ENCODE peak calls at places on chromosomes 13 and 19, in six cellular contexts. P is astrocyte of the spinal cord; U is CD4-positive, alpha-beta T cell; L is breast epithelium; F is cardiac muscle cell; Z is HFFc6. K is an unnamed sample.

GRCh38 chr13:19153782-19154450 is 27.7 kb downstream of the TUBA3C start:
- DNase-seq in P (no peak), L (no peak), F (no peak), U (no peak), Z (no peak), K (no peak)

GRCh38 chr19:6424190-6424938 is at the start of gene KHSRP:
- DNase-seq in Z (no peak), P (no peak), F (peak; percentile 52), U (peak; percentile 38), L (no peak), K (no peak)

GRCh38 chr19:1882089-1882785 is 3.1 kb downstream of the ABHD17A start:
- DNase-seq in Z (no peak), P (no peak), F (peak; percentile 43), L (no peak), U (peak; percentile 76), K (no peak)

GRCh38 chr13:52994865-52995264 is 33.7 kb upstream of the OLFM4 start:
- DNase-seq in U (no peak), P (no peak), F (no peak), Z (no peak), L (no peak), K (no peak)

GRCh38 chr13:75946746-75947397 is 310.7 kb downstream of the LMO7 start:
- DNase-seq in U (no peak), Z (no peak), L (no peak), F (no peak), P (no peak), K (no peak)

GRCh38 chr13:106917673-106918652 is 350.0 kb upstream of the ARGLU1 start:
- DNase-seq in U (peak; percentile 55), P (peak; percentile 81), Z (peak; percentile 35), L (peak; percentile 77), F (peak; percentile 81), K (peak; percentile 36)

GRCh38 chr13:23469901-23470525 is 36.5 kb upstream of the SACS start:
- DNase-seq in F (no peak), P (peak; percentile 38), L (no peak), Z (peak; percentile 91), U (no peak), K (peak; percentile 70)

GRCh38 chr19:18659281-18660050 is 22.6 kb downstream of the KLHL26 start:
- DNase-seq in Z (no peak), F (no peak), U (no peak), P (no peak), L (no peak), K (no peak)

GRCh38 chr13:88896466-88896865 is 1225.3 kb downstream of the SLITRK5 start:
- DNase-seq in L (no peak), Z (no peak), U (no peak), P (no peak), F (no peak), K (no peak)

DNA sequence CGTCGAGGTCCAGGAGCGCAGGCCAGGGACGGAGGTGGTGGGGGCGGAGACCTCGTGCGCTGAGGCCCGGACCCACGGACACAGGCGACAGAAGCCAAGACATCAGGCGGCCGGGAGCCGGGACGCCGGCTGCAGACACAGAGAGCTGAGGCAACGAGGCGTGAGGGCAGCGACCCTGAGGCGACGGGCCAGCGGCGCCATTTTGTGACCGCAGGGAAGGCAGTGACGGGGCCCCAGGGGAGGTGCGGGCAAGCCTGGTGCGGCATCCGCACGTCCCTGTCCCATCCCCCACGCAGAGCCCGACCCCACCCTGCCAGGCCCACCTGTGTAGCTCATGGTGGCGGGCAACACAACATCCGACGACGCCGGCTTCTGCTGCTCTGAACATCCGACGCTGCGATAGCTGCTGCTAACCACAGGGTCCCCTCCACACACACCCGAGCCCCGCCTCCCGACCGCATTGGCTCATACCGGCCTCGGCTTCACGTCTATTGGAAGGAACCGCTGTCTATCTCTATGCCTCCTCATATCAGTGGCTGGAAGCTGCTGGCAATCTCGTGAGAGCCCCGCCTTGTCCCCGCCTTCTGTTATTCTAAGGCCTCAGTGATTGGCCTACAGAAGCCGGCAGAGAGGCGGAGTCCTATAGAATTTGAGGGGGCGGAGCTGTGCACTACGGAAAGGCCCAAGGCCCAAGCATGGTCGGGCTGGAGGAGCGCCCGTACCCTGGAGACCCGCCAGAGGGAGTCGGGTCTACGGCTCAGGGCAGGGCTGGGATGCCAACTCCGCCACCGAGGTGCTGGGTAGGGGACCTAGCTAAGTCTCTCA is at the start of gene AKAP8L:
- DNase-seq in Z (peak; percentile 100), L (peak; percentile 98), U (peak; percentile 96), P (peak; percentile 100), F (peak; percentile 99), K (peak; percentile 100)
- TF ChIP-seq CTCF in Z (peak; percentile 79), L (peak; percentile 37), U (peak; percentile 85), P (peak; percentile 74), F (peak; percentile 61), K (peak; percentile 48)

DNA sequence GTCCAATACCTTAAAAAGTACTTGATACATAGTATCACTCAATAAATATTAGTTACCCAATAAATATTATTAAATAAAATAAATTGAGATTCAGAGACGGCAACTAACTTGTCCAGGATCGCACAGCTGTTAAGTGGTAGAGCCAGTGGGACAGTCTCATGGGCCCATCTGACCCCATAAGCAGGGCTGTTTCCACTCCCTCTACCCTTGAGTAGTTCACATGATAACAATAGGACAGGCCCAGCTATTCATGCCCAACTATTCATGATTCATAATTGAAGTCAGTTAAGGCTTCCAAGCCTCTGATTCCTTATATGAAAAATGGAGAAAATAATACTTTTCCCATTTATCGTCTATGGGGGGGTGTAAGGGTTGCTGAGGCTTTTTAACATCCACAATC is 78.2 kb downstream of the C13orf42 start:
- DNase-seq in Z (no peak), P (no peak), F (no peak), L (no peak), U (no peak), K (no peak)
- TF ChIP-seq CTCF in Z (no peak), P (no peak), F (no peak), L (no peak), U (no peak), K (no peak)

GRCh38 chr19:8017808-8018207 is 12.4 kb upstream of the ELAVL1 start:
- DNase-seq in F (no peak), U (peak; percentile 27), Z (no peak), P (no peak), L (no peak), K (no peak)
- TF ChIP-seq CTCF in F (peak; percentile 17), U (no peak), Z (no peak), P (no peak), L (no peak), K (no peak)

GRCh38 chr19:41265376-41266153 is 1.4 kb downstream of the HNRNPUL1 start:
- DNase-seq in L (peak; percentile 55), P (peak; percentile 28), Z (no peak), F (peak; percentile 43), U (no peak), K (no peak)

GRCh38 chr19:41264581-41265375 is 606 bp downstream of the HNRNPUL1 start:
- DNase-seq in L (peak; percentile 56), F (peak; percentile 53), Z (no peak), P (peak; percentile 14), U (peak; percentile 58), K (no peak)

GRCh38 chr19:41263042-41263849 is 926 bp upstream of the HNRNPUL1 start:
- DNase-seq in L (peak; percentile 66), U (peak; percentile 81), F (peak; percentile 76), Z (peak; percentile 82), P (peak; percentile 64), K (peak; percentile 47)

GRCh38 chr19:41261474-41262190 is 2.5 kb upstream of the HNRNPUL1 start:
- DNase-seq in L (no peak), P (no peak), U (peak; percentile 30), F (no peak), Z (no peak), K (no peak)

DNA sequence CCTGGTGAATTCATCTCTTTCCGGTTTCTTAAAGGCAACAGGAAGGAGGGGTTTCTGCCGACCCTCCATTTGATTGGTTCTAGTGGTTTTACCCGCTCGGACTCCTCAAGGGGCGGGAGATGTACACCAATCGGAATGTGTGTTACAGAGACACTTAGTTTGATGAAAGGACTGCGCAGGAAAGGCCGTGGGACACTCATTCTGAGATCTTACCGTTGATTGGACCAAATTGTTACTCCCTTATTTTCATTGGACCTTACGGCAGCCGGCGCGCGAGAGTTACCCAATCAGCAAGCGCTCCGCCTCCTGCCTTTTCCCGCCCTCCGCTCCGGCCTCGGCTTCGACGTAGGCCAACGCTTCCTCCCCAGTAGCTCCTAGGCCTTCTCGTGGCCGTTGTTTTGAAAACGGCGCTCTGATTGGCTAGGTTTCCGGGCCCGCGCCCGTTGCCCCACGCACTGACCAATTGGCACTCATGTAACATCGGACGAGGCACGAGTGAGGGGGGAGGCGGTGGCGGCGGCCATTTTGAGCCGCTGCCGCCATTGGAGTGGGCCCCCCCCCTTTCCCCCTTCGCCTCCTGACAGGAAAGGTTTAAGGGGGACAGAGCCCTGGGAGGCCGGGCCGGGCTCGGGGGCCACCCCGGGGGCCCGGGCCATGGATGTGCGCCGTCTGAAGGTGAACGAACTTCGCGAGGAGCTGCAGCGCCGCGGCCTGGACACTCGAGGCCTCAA is at the start of gene HNRNPUL1:
- DNase-seq in Z (peak; percentile 100), F (peak; percentile 99), U (peak; percentile 99), L (peak; percentile 100), P (peak; percentile 100), K (peak; percentile 100)
- TF ChIP-seq CTCF in Z (peak; percentile 64), F (peak; percentile 36), U (no peak), L (peak; percentile 37), P (peak; percentile 32), K (peak; percentile 28)

GRCh38 chr13:44404261-44405139 is 30.9 kb downstream of the SERP2 start:
- DNase-seq in Z (no peak), U (no peak), L (peak; percentile 60), F (no peak), P (no peak), K (no peak)
- TF ChIP-seq CTCF in Z (no peak), U (no peak), L (no peak), F (no peak), P (no peak), K (no peak)

DNA sequence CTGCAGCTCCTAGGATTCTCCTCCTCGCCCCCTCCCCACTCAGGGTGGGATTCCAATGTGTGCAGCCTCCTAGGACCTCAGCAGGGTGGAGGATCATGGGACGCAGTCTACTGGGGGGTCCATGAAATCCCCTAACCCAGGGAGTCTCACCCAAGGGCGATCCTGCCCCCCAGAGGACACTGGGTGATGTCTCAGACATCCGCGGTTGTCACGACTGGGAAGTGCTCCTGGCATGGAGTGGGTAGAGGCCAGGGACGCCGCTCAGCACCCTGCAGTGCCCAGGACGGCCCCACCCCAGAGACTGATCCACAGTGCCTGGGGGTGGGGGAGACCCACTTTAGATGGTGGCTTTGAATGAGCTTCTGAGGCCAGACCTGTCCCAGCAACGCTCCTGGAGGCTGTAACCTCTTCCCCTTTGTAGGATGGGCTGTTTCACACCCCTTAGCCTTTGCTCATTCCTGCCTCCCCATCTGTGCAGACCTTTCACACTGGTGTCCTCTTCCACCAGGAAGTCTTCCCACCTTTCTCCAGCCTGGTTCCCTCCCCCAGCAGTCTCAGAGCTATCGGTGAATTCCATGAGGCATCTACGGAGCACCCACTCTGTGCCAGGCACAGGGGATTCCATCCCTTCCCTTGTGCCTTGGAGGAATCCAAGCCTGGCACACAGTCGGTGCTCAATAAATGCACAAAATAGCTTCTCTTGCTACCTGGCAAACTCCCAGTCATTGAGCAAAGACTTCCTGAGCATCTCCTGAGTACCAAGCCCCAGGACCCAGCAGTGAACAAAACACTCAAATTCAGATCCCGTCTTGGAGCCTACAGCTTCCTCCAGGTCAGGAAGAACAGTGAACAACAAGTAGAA is 10.5 kb downstream of the SMIM24 start:
- DNase-seq in P (no peak), F (no peak), Z (no peak), L (no peak), U (no peak), K (no peak)
- TF ChIP-seq CTCF in P (no peak), F (peak; percentile 20), Z (peak; percentile 38), L (no peak), U (no peak), K (no peak)